ENCODE peak calls at places on chromosomes 3 and 15, in four cellular contexts. J, T, U and L are unnamed samples.
A peak's percentile ranks its signal among the peaks of the same experiment; 100 is the strongest.

GRCh38 chr3:14550651-14551611 is 10.8 kb upstream of the GRIP2 start:
- DNase-seq in J (no peak), T (no peak), U (no peak), L (no peak)

GRCh38 chr15:88394553-88395159 is 72.5 kb downstream of the MRPL46 start:
- DNase-seq in J (no peak), T (no peak), U (no peak), L (no peak)

GRCh38 chr3:119794401-119794800 is 12.5 kb downstream of the NR1I2 start:
- DNase-seq in J (no peak), T (no peak), U (no peak), L (no peak)

GRCh38 chr3:169179193-169180122 is 484.1 kb downstream of the MECOM start:
- DNase-seq in J (no peak), T (no peak), U (no peak), L (no peak)

GRCh38 chr15:74808073-74808839 is 4.4 kb upstream of the LMAN1L start:
- DNase-seq in J (no peak), T (no peak), U (no peak), L (no peak)

GRCh38 chr15:37289109-37289765 is 188.9 kb upstream of the MEIS2 start:
- DNase-seq in J (no peak), T (no peak), U (no peak), L (no peak)

GRCh38 chr3:188656196-188656982 is 502.4 kb downstream of the LPP start:
- DNase-seq in J (no peak), T (no peak), U (no peak), L (no peak)

GRCh38 chr3:8767667-8768363 is 1.6 kb downstream of the OXTR start:
- DNase-seq in J (no peak), T (peak; percentile 26), U (no peak), L (no peak)

GRCh38 chr3:43489918-43490317 is 131.9 kb downstream of the ANO10 start:
- DNase-seq in J (no peak), T (no peak), U (no peak), L (no peak)

GRCh38 chr3:14472471-14473351 is 67.4 kb downstream of the GRIP2 start:
- DNase-seq in J (no peak), T (no peak), U (no peak), L (no peak)

GRCh38 chr3:31341130-31341529 is 191.6 kb upstream of the STT3B start:
- DNase-seq in J (no peak), T (no peak), U (no peak), L (no peak)

GRCh38 chr15:99054025-99054387 is 46.4 kb upstream of the PGPEP1L start:
- DNase-seq in J (no peak), T (no peak), U (no peak), L (no peak)

GRCh38 chr3:36827133-36827532 is 62.8 kb upstream of the DCLK3 start:
- DNase-seq in J (no peak), T (no peak), U (no peak), L (no peak)

GRCh38 chr15:73809728-73810501 is 56.8 kb upstream of the INSYN1 start:
- DNase-seq in J (no peak), T (peak; percentile 16), U (no peak), L (no peak)

GRCh38 chr3:123085293-123085949 is 18.6 kb downstream of the PDIA5 start:
- DNase-seq in J (no peak), T (no peak), U (no peak), L (no peak)

GRCh38 chr15:50247819-50248650 is 17.5 kb downstream of the HDC start:
- DNase-seq in J (peak; percentile 47), T (no peak), U (peak; percentile 55), L (no peak)

GRCh38 chr15:69848551-69849231 is 249.0 kb downstream of the TLE3 start:
- DNase-seq in J (no peak), T (no peak), U (no peak), L (no peak)